ENCODE peak calls at places on chromosome 1, in nine cellular contexts. J is H4; W is left kidney; T is D341Med; D is GM10248; L is stimulated activated CD4-positive, alpha-beta T cell treated with anti-CD3 and anti-CD28 coated beads, Interleukin-15, amount 100 ng/mL, for 1 hour; B is DMS53; K is EL; F is A549. G is an unnamed sample.
A peak's percentile ranks its signal among the peaks of the same experiment; 100 is the strongest.

GRCh38 chr1:233442392-233442791 is 114.9 kb downstream of the MAP3K21 start:
- DNase-seq in J (no peak), W (no peak), T (no peak), D (no peak), L (no peak), B (no peak), K (no peak), F (no peak), G (no peak)

GRCh38 chr1:188479146-188479545 is 1650.4 kb downstream of the PLA2G4A start:
- DNase-seq in J (no peak), W (no peak), T (no peak), D (no peak), L (no peak), B (no peak), K (peak; percentile 9), F (no peak), G (no peak)

GRCh38 chr1:157697781-157698569 is 2.6 kb downstream of the FCRL3 start:
- DNase-seq in J (no peak), W (no peak), T (no peak), D (no peak), L (no peak), B (no peak), K (no peak), F (no peak), G (no peak)

GRCh38 chr1:53862507-53862906 is 24.4 kb upstream of the NDC1 start:
- DNase-seq in J (no peak), W (no peak), T (peak; percentile 37), D (peak; percentile 20), L (no peak), B (no peak), K (no peak), F (no peak), G (no peak)

GRCh38 chr1:18234790-18235242 is 127.2 kb downstream of the IGSF21 start:
- DNase-seq in J (peak; percentile 46), W (peak; percentile 82), T (peak; percentile 77), D (peak; percentile 40), L (no peak), B (peak; percentile 75), K (peak; percentile 30), F (peak; percentile 78), G (no peak)

GRCh38 chr1:223712856-223713494 is 636 bp downstream of the CAPN2 start:
- DNase-seq in J (no peak), W (peak; percentile 71), T (no peak), D (peak; percentile 34), L (no peak), B (peak; percentile 63), K (peak; percentile 36), F (no peak), G (no peak)

GRCh38 chr1:16068356-16069270 is 4.8 kb downstream of the FAM131C start:
- DNase-seq in J (no peak), W (no peak), T (no peak), D (no peak), L (no peak), B (peak; percentile 90), K (peak; percentile 46), F (no peak), G (no peak)

GRCh38 chr1:215076312-215076711 is 6.2 kb upstream of the KCNK2 start:
- DNase-seq in J (peak; percentile 17), W (peak; percentile 76), T (peak; percentile 46), D (peak; percentile 15), L (no peak), B (peak; percentile 85), K (peak; percentile 51), F (no peak), G (no peak)

GRCh38 chr1:94541175-94542087 is at the start of gene F3:
- DNase-seq in J (peak; percentile 76), W (peak; percentile 94), T (peak; percentile 54), D (peak; percentile 76), L (peak; percentile 9), B (peak; percentile 97), K (peak; percentile 95), F (peak; percentile 69), G (peak; percentile 71)

GRCh38 chr1:2382621-2383361 is 8.6 kb downstream of the MORN1 start:
- DNase-seq in J (no peak), W (peak; percentile 68), T (peak; percentile 56), D (peak; percentile 65), L (no peak), B (peak; percentile 77), K (peak; percentile 30), F (peak; percentile 70), G (no peak)

GRCh38 chr1:34806396-34806795 is 13.6 kb downstream of the GJA4 start:
- DNase-seq in J (no peak), W (no peak), T (no peak), D (no peak), L (no peak), B (no peak), K (peak; percentile 52), F (no peak), G (no peak)